ENCODE peak calls at places on chromosomes 6 and 20, in six cellular contexts. One of them, this sample, is unnamed.
A peak's percentile ranks its signal among the peaks of the same experiment; 100 is the strongest.

GRCh38 chr6:62390413-62390812 is 104.4 kb upstream of the KHDRBS2 start:
- DNase-seq in HepG2: no peak
- DNase-seq in GM12878: no peak
- DNase-seq in K562: no peak
- DNase-seq in A549: no peak
- DNase-seq in endothelial cell of umbilical vein: no peak
- DNase-seq in this sample: no peak

GRCh38 chr6:137341721-137342195 is 122.6 kb upstream of the IFNGR1 start:
- DNase-seq in HepG2: no peak
- DNase-seq in K562: no peak
- DNase-seq in A549: peak; percentile 37
- DNase-seq in endothelial cell of umbilical vein: no peak
- DNase-seq in GM12878: no peak
- DNase-seq in this sample: peak; percentile 20

GRCh38 chr6:105322499-105323231 is 80.2 kb downstream of the PREP start:
- DNase-seq in A549: no peak
- DNase-seq in K562: no peak
- DNase-seq in HepG2: no peak
- DNase-seq in endothelial cell of umbilical vein: no peak
- DNase-seq in GM12878: no peak
- DNase-seq in this sample: no peak

GRCh38 chr6:89555751-89556150 is 82.8 kb downstream of the LYRM2 start:
- DNase-seq in GM12878: no peak
- DNase-seq in A549: no peak
- DNase-seq in endothelial cell of umbilical vein: no peak
- DNase-seq in K562: no peak
- DNase-seq in HepG2: no peak
- DNase-seq in this sample: no peak

GRCh38 chr6:89035252-89036106 is 45.1 kb upstream of the PNRC1 start:
- DNase-seq in HepG2: peak; percentile 73
- DNase-seq in GM12878: no peak
- DNase-seq in A549: peak; percentile 93
- DNase-seq in K562: peak; percentile 55
- DNase-seq in endothelial cell of umbilical vein: peak; percentile 25
- DNase-seq in this sample: no peak

GRCh38 chr6:142301421-142302391 is at the start of gene ADGRG6:
- DNase-seq in A549: peak; percentile 75
- DNase-seq in endothelial cell of umbilical vein: peak; percentile 72
- DNase-seq in K562: peak; percentile 18
- DNase-seq in GM12878: no peak
- DNase-seq in HepG2: peak; percentile 82
- DNase-seq in this sample: no peak

GRCh38 chr20:51760905-51761544 is 7.2 kb downstream of the ATP9A start:
- DNase-seq in HepG2: peak; percentile 100
- DNase-seq in A549: peak; percentile 79
- DNase-seq in endothelial cell of umbilical vein: peak; percentile 83
- DNase-seq in K562: no peak
- DNase-seq in GM12878: no peak
- DNase-seq in this sample: no peak

GRCh38 chr6:105985816-105986632 is 100.1 kb upstream of the PRDM1 start:
- DNase-seq in K562: no peak
- DNase-seq in GM12878: no peak
- DNase-seq in HepG2: no peak
- DNase-seq in A549: no peak
- DNase-seq in endothelial cell of umbilical vein: no peak
- DNase-seq in this sample: peak; percentile 48

GRCh38 chr20:10551732-10552724 is 116.9 kb downstream of the SLX4IP start:
- DNase-seq in K562: no peak
- DNase-seq in GM12878: no peak
- DNase-seq in HepG2: no peak
- DNase-seq in A549: no peak
- DNase-seq in endothelial cell of umbilical vein: no peak
- DNase-seq in this sample: peak; percentile 74

GRCh38 chr6:139131736-139132285 is 3.1 kb upstream of the HECA start:
- DNase-seq in GM12878: no peak
- DNase-seq in A549: no peak
- DNase-seq in K562: no peak
- DNase-seq in HepG2: no peak
- DNase-seq in endothelial cell of umbilical vein: no peak
- DNase-seq in this sample: peak; percentile 32

GRCh38 chr6:41306187-41306854 is 19.8 kb upstream of the TREM1 start:
- DNase-seq in HepG2: peak; percentile 70
- DNase-seq in A549: peak; percentile 52
- DNase-seq in K562: peak; percentile 62
- DNase-seq in endothelial cell of umbilical vein: peak; percentile 49
- DNase-seq in GM12878: no peak
- DNase-seq in this sample: peak; percentile 58

GRCh38 chr6:37406942-37407341 is 26.1 kb upstream of the CMTR1 start:
- DNase-seq in A549: no peak
- DNase-seq in K562: no peak
- DNase-seq in HepG2: no peak
- DNase-seq in endothelial cell of umbilical vein: no peak
- DNase-seq in GM12878: no peak
- DNase-seq in this sample: no peak

GRCh38 chr6:133681880-133682279 is 207.0 kb upstream of the TCF21 start:
- DNase-seq in endothelial cell of umbilical vein: no peak
- DNase-seq in K562: no peak
- DNase-seq in A549: no peak
- DNase-seq in HepG2: no peak
- DNase-seq in GM12878: no peak
- DNase-seq in this sample: no peak

GRCh38 chr20:24662756-24663399 is 193.4 kb downstream of the SYNDIG1 start:
- DNase-seq in endothelial cell of umbilical vein: no peak
- DNase-seq in A549: no peak
- DNase-seq in GM12878: no peak
- DNase-seq in K562: no peak
- DNase-seq in HepG2: no peak
- DNase-seq in this sample: no peak

GRCh38 chr6:129981598-129981997 is 36.8 kb upstream of the L3MBTL3 start:
- DNase-seq in K562: no peak
- DNase-seq in A549: peak; percentile 4
- DNase-seq in endothelial cell of umbilical vein: peak; percentile 10
- DNase-seq in HepG2: no peak
- DNase-seq in GM12878: no peak
- DNase-seq in this sample: no peak

GRCh38 chr6:81693212-81693611 is 59.3 kb downstream of the TENT5A start:
- DNase-seq in GM12878: no peak
- DNase-seq in HepG2: no peak
- DNase-seq in A549: no peak
- DNase-seq in endothelial cell of umbilical vein: no peak
- DNase-seq in K562: no peak
- DNase-seq in this sample: no peak

GRCh38 chr6:123895346-123895745 is 91.7 kb downstream of the NKAIN2 start:
- DNase-seq in K562: no peak
- DNase-seq in A549: no peak
- DNase-seq in GM12878: no peak
- DNase-seq in HepG2: no peak
- DNase-seq in endothelial cell of umbilical vein: no peak
- DNase-seq in this sample: no peak

GRCh38 chr6:5205035-5205469 is 55.7 kb downstream of the LYRM4 start:
- DNase-seq in endothelial cell of umbilical vein: peak; percentile 76
- DNase-seq in GM12878: no peak
- DNase-seq in K562: no peak
- DNase-seq in HepG2: no peak
- DNase-seq in A549: no peak
- DNase-seq in this sample: peak; percentile 35
- TF ChIP-seq MYC in endothelial cell of umbilical vein: no peak
- TF ChIP-seq MYC in GM12878: no peak
- TF ChIP-seq MYC in K562: no peak
- TF ChIP-seq MYC in HepG2: no peak
- TF ChIP-seq MYC in A549: no peak
- TF ChIP-seq MYC in this sample: no peak

GRCh38 chr6:125957845-125958244 is 1.3 kb downstream of the HINT3 start:
- DNase-seq in K562: no peak
- DNase-seq in endothelial cell of umbilical vein: peak; percentile 66
- DNase-seq in GM12878: no peak
- DNase-seq in HepG2: peak; percentile 64
- DNase-seq in A549: peak; percentile 50
- DNase-seq in this sample: peak; percentile 75
- TF ChIP-seq POLR2A in K562: no peak
- TF ChIP-seq POLR2A in endothelial cell of umbilical vein: no peak
- TF ChIP-seq POLR2A in GM12878: no peak
- TF ChIP-seq POLR2A in HepG2: no peak
- TF ChIP-seq POLR2A in A549: no peak
- TF ChIP-seq POLR2A in this sample: peak; percentile 26

GRCh38 chr6:136335736-136336362 is 46.2 kb upstream of the BCLAF1 start:
- DNase-seq in GM12878: no peak
- DNase-seq in endothelial cell of umbilical vein: no peak
- DNase-seq in A549: no peak
- DNase-seq in HepG2: no peak
- DNase-seq in K562: peak; percentile 50
- DNase-seq in this sample: no peak

GRCh38 chr6:136341967-136342366 is 52.3 kb upstream of the BCLAF1 start:
- DNase-seq in A549: no peak
- DNase-seq in HepG2: no peak
- DNase-seq in K562: peak; percentile 36
- DNase-seq in endothelial cell of umbilical vein: no peak
- DNase-seq in GM12878: no peak
- DNase-seq in this sample: no peak

GRCh38 chr6:136341367-136341766 is 51.7 kb upstream of the BCLAF1 start:
- DNase-seq in K562: no peak
- DNase-seq in endothelial cell of umbilical vein: no peak
- DNase-seq in A549: no peak
- DNase-seq in GM12878: no peak
- DNase-seq in HepG2: no peak
- DNase-seq in this sample: no peak

GRCh38 chr6:136337606-136338005 is 48.0 kb upstream of the BCLAF1 start:
- DNase-seq in HepG2: no peak
- DNase-seq in A549: no peak
- DNase-seq in GM12878: no peak
- DNase-seq in endothelial cell of umbilical vein: no peak
- DNase-seq in K562: no peak
- DNase-seq in this sample: no peak

GRCh38 chr6:136338486-136338885 is 48.8 kb upstream of the BCLAF1 start:
- DNase-seq in GM12878: no peak
- DNase-seq in endothelial cell of umbilical vein: peak; percentile 5
- DNase-seq in HepG2: no peak
- DNase-seq in A549: no peak
- DNase-seq in K562: no peak
- DNase-seq in this sample: no peak
- TF ChIP-seq MYC in GM12878: no peak
- TF ChIP-seq MYC in endothelial cell of umbilical vein: no peak
- TF ChIP-seq MYC in HepG2: no peak
- TF ChIP-seq MYC in A549: no peak
- TF ChIP-seq MYC in K562: no peak
- TF ChIP-seq MYC in this sample: no peak

GRCh38 chr20:17668432-17668831 is 13.6 kb downstream of the RRBP1 start:
- DNase-seq in A549: no peak
- DNase-seq in GM12878: no peak
- DNase-seq in HepG2: no peak
- DNase-seq in K562: no peak
- DNase-seq in endothelial cell of umbilical vein: no peak
- DNase-seq in this sample: no peak

GRCh38 chr20:17667445-17667844 is 14.6 kb downstream of the RRBP1 start:
- DNase-seq in GM12878: no peak
- DNase-seq in A549: no peak
- DNase-seq in endothelial cell of umbilical vein: no peak
- DNase-seq in K562: no peak
- DNase-seq in HepG2: no peak
- DNase-seq in this sample: no peak

GRCh38 chr20:17665756-17666155 is 16.3 kb downstream of the RRBP1 start:
- DNase-seq in HepG2: no peak
- DNase-seq in GM12878: no peak
- DNase-seq in endothelial cell of umbilical vein: peak; percentile 65
- DNase-seq in K562: no peak
- DNase-seq in A549: no peak
- DNase-seq in this sample: no peak

GRCh38 chr20:17664025-17664638 is 17.9 kb downstream of the RRBP1 start:
- DNase-seq in GM12878: no peak
- DNase-seq in K562: no peak
- DNase-seq in A549: no peak
- DNase-seq in endothelial cell of umbilical vein: no peak
- DNase-seq in HepG2: no peak
- DNase-seq in this sample: peak; percentile 14

GRCh38 chr20:17666491-17666890 is 15.6 kb downstream of the RRBP1 start:
- DNase-seq in HepG2: no peak
- DNase-seq in K562: no peak
- DNase-seq in A549: no peak
- DNase-seq in GM12878: no peak
- DNase-seq in endothelial cell of umbilical vein: peak; percentile 76
- DNase-seq in this sample: no peak
- TF ChIP-seq POLR2A in HepG2: no peak
- TF ChIP-seq POLR2A in K562: no peak
- TF ChIP-seq POLR2A in A549: no peak
- TF ChIP-seq POLR2A in GM12878: no peak
- TF ChIP-seq POLR2A in endothelial cell of umbilical vein: no peak
- TF ChIP-seq POLR2A in this sample: no peak

GRCh38 chr20:57033994-57034393 is 232.4 kb downstream of the BMP7 start:
- DNase-seq in A549: no peak
- DNase-seq in GM12878: no peak
- DNase-seq in K562: no peak
- DNase-seq in endothelial cell of umbilical vein: no peak
- DNase-seq in HepG2: no peak
- DNase-seq in this sample: no peak
- TF ChIP-seq MYC in A549: no peak
- TF ChIP-seq MYC in GM12878: no peak
- TF ChIP-seq MYC in K562: no peak
- TF ChIP-seq MYC in endothelial cell of umbilical vein: no peak
- TF ChIP-seq MYC in HepG2: no peak
- TF ChIP-seq MYC in this sample: no peak

DNA sequence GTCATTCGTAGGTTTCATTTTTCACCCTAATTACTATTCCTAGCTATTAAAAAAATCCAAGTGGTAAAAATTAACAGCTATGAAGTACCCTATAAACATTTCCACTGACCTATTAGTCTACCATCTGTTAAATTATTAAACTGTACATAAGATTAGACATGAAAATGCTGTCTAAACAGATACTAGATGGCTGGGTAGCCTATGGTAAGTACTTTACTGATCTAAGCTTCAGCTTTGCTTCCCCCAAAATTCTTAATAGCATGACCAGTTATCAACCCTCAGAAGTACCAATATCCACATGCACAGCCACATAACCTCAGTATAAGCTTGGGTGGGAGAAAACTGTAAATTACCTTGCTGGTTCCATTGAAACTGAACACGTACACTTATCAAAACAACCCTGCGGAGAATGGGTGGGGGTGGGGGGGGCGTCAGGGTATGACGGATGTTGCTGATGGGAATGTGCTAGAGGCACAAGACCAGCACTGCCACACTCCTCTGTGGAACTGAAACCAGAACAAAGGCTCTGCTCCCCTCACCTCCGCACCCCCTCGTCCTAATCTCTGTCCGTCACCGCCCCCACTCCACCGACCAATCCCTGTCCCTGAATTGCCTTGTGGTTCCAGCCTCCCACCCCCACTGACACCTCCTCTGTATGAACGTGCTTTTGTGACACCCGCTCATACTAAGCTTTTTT is 45.3 kb downstream of the B4GALT5 start:
- DNase-seq in A549: no peak
- DNase-seq in GM12878: peak; percentile 96
- DNase-seq in K562: peak; percentile 91
- DNase-seq in endothelial cell of umbilical vein: no peak
- DNase-seq in HepG2: no peak
- DNase-seq in this sample: peak; percentile 55
- TF ChIP-seq POLR2A in A549: no peak
- TF ChIP-seq POLR2A in GM12878: peak; percentile 83
- TF ChIP-seq POLR2A in K562: no peak
- TF ChIP-seq POLR2A in endothelial cell of umbilical vein: no peak
- TF ChIP-seq POLR2A in HepG2: no peak
- TF ChIP-seq POLR2A in this sample: no peak

This sample was measured in NB4.